ENCODE peak calls at places on chromosome 19, in five cellular contexts. X is dorsolateral prefrontal cortex, J is anterior cingulate cortex, U is lung microvascular endothelial cell, E is kidney epithelial cell. N is an unnamed sample.

GRCh38 chr19:11236324-11237301 is 2.8 kb upstream of the ANGPTL8 start:
- DNase-seq in X (no peak), J (no peak), U (no peak), E (no peak), N (no peak)

GRCh38 chr19:30132312-30133075 is 190.5 kb downstream of the URI1 start:
- DNase-seq in X (no peak), J (no peak), U (no peak), E (no peak), N (no peak)

GRCh38 chr19:50695251-50696064 is 24.1 kb downstream of the SHANK1 start:
- DNase-seq in X (peak; percentile 48), J (no peak), U (peak; percentile 40), E (no peak), N (peak; percentile 69)

GRCh38 chr19:16324384-16325160 is at the start of gene KLF2:
- DNase-seq in X (peak; percentile 64), J (peak; percentile 60), U (peak; percentile 97), E (no peak), N (peak; percentile 87)

GRCh38 chr19:38721977-38722773 is 22.1 kb downstream of the CAPN12 start:
- DNase-seq in X (peak; percentile 89), J (peak; percentile 87), U (no peak), E (no peak), N (peak; percentile 72)

GRCh38 chr19:47082493-47082892 is 31.1 kb downstream of the ZC3H4 start:
- DNase-seq in X (no peak), J (no peak), U (no peak), E (no peak), N (no peak)

GRCh38 chr19:41887711-41888382 is 4.9 kb downstream of the ARHGEF1 start:
- DNase-seq in X (peak; percentile 58), J (peak; percentile 31), U (no peak), E (peak; percentile 86), N (no peak)

GRCh38 chr19:32172761-32173160 is 172.6 kb upstream of the ZNF507 start:
- DNase-seq in X (no peak), J (no peak), U (no peak), E (no peak), N (no peak)

GRCh38 chr19:10768369-10768768 is 50.5 kb downstream of the DNM2 start:
- DNase-seq in X (no peak), J (no peak), U (no peak), E (no peak), N (no peak)

GRCh38 chr19:30631035-30631375 is 258.8 kb downstream of the ZNF536 start:
- DNase-seq in X (no peak), J (no peak), U (no peak), E (no peak), N (no peak)

GRCh38 chr19:10206226-10206873 is 11.6 kb upstream of the DNMT1 start:
- DNase-seq in X (no peak), J (no peak), U (no peak), E (no peak), N (no peak)

N was measured in frontal cortex.